ENCODE peak calls at places on chromosomes 12 and 14, in five cellular contexts. Q is GM23248, C is H1, X is thyroid gland, V is Karpas-422. K is an unnamed sample. For H3K27me3, the result is how much of the 10 kb centered on the place peaks cover.

GRCh38 chr14:64463198-64463597 is 2.1 kb upstream of the AKAP5 start:
- DNase-seq in Q (no peak), C (no peak), X (no peak), V (peak), K (no peak)

GRCh38 chr14:50741571-50741970 is 73.5 kb upstream of the SAV1 start:
- DNase-seq in Q (peak), C (no peak), X (no peak), V (no peak), K (no peak)

GRCh38 chr12:18284461-18284860 is 23.1 kb downstream of the PIK3C2G start:
- DNase-seq in Q (no peak), C (no peak), X (no peak), V (no peak), K (no peak)

GRCh38 chr12:27657296-27657695 is 39.0 kb upstream of the REP15 start:
- DNase-seq in Q (peak), C (no peak), X (no peak), V (no peak), K (no peak)

GRCh38 chr14:45284802-45285201 is 31.8 kb upstream of the MIS18BP1 start:
- DNase-seq in Q (no peak), C (no peak), X (no peak), V (peak), K (no peak)

GRCh38 chr14:23579739-23580138 is 1.1 kb upstream of the JPH4 start:
- DNase-seq in Q (no peak), C (no peak), X (no peak), V (no peak), K (no peak)

GRCh38 chr14:73153272-73153671 is 17.0 kb downstream of the PSEN1 start:
- DNase-seq in Q (peak), C (no peak), X (no peak), V (no peak), K (no peak)

GRCh38 chr12:81942588-81942987 is 183.4 kb upstream of the PPFIA2 start:
- DNase-seq in Q (no peak), C (no peak), X (no peak), V (no peak), K (no peak)

GRCh38 chr12:6821271-6821673 is 349 bp upstream of the GPR162 start:
- DNase-seq in Q (peak), C (peak), X (peak), V (no peak), K (peak)

GRCh38 chr14:62847168-62847567 is 198.1 kb downstream of the KCNH5 start:
- DNase-seq in Q (no peak), C (no peak), X (no peak), V (no peak), K (no peak)

GRCh38 chr14:91402278-91403068 is 15.1 kb downstream of the CCDC88C start:
- DNase-seq in Q (no peak), C (no peak), X (peak), V (no peak), K (peak)

GRCh38 chr14:104741108-104741802 is 11.7 kb upstream of the SIVA1 start:
- DNase-seq in Q (no peak), C (no peak), X (no peak), V (no peak), K (no peak)

GRCh38 chr14:104738375-104739019 is 14.4 kb upstream of the SIVA1 start:
- DNase-seq in Q (no peak), C (no peak), X (no peak), V (no peak), K (no peak)

GRCh38 chr14:104741803-104742251 is 11.1 kb upstream of the SIVA1 start:
- DNase-seq in Q (no peak), C (no peak), X (no peak), V (no peak), K (no peak)

GRCh38 chr14:104739546-104740516 is 13.1 kb upstream of the SIVA1 start:
- DNase-seq in Q (no peak), C (no peak), X (no peak), V (no peak), K (no peak)

DNA sequence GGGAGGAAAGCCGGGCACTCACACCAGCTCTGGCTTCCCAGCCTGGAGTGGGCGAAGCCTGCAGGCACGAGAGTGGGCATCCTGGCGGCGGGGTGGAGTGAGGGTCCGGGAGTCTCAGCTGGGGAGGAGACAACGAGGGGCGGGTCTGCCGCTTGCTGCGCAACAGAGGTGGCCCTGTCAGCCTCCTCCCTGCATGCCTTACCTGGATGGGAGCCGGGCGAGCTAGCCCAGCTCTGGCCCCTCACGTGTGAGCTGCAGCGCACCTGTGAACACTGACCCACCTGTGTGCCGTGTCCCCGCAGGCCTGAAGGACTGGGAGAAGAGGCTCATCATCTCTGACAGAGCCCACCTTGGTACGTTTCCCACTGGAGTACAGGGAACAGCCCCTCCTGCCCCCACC is 13.9 kb upstream of the SIVA1 start:
- DNase-seq in Q (no peak), C (no peak), X (no peak), V (no peak), K (no peak)
- H3K27ac ChIP-seq in Q (no peak), C (no peak), X (no peak), V (no peak), K (no peak)

GRCh38 chr12:57723630-57723962 is 14.9 kb downstream of the AGAP2 start:
- DNase-seq in Q (no peak), C (no peak), X (no peak), V (no peak), K (no peak)
- H3K27me3 ChIP-seq in Q (under half), C (under half), X (under half), V (under half), K (under half)

GRCh38 chr14:105316968-105317498 is 2.5 kb downstream of the PACS2 start:
- DNase-seq in Q (peak), C (no peak), X (no peak), V (no peak), K (no peak)
- H3K27ac ChIP-seq in Q (peak), C (no peak), X (no peak), V (no peak), K (no peak)

GRCh38 chr12:54051081-54051912 is 2.3 kb upstream of the HOXC4 start:
- DNase-seq in Q (peak), C (no peak), X (no peak), V (no peak), K (no peak)

GRCh38 chr12:54051916-54052744 is 1.5 kb upstream of the HOXC4 start:
- DNase-seq in Q (no peak), C (no peak), X (no peak), V (peak), K (no peak)

GRCh38 chr12:54048694-54049093 is 4.9 kb upstream of the HOXC4 start:
- DNase-seq in Q (no peak), C (no peak), X (no peak), V (no peak), K (no peak)

GRCh38 chr12:54049164-54049563 is 4.5 kb upstream of the HOXC4 start:
- DNase-seq in Q (no peak), C (no peak), X (no peak), V (no peak), K (no peak)

GRCh38 chr12:54050479-54050805 is 3.2 kb upstream of the HOXC4 start:
- DNase-seq in Q (no peak), C (no peak), X (no peak), V (no peak), K (no peak)
- H3K27me3 ChIP-seq in Q (under half), C (half or more), X (half or more), V (under half), K (under half)

GRCh38 chr12:2359725-2360629 is 307.2 kb downstream of the CACNA1C start:
- DNase-seq in Q (no peak), C (no peak), X (no peak), V (no peak), K (no peak)
- H3K27ac ChIP-seq in Q (no peak), C (no peak), X (no peak), V (no peak), K (no peak)

GRCh38 chr12:107320031-107320928 is 226.9 kb upstream of the CRY1 start:
- DNase-seq in Q (peak), C (peak), X (peak), V (no peak), K (peak)
- H3K27me3 ChIP-seq in Q (under half), C (under half), X (under half), V (under half), K (under half)

GRCh38 chr12:65276923-65277322 is 1.6 kb upstream of the MSRB3 start:
- DNase-seq in Q (no peak), C (no peak), X (no peak), V (no peak), K (no peak)

GRCh38 chr12:65280306-65280705 is 1.8 kb downstream of the MSRB3 start:
- DNase-seq in Q (peak), C (no peak), X (no peak), V (no peak), K (no peak)

GRCh38 chr12:65278576-65279386 is at the start of gene MSRB3:
- DNase-seq in Q (peak), C (peak), X (peak), V (no peak), K (peak)

GRCh38 chr12:65277994-65278575 is 398 bp upstream of the MSRB3 start:
- DNase-seq in Q (no peak), C (no peak), X (peak), V (no peak), K (peak)

GRCh38 chr12:65279387-65280112 is 1.1 kb downstream of the MSRB3 start:
- DNase-seq in Q (no peak), C (no peak), X (no peak), V (no peak), K (no peak)
- H3K27ac ChIP-seq in Q (peak), C (no peak), X (peak), V (no peak), K (peak)

DNA sequence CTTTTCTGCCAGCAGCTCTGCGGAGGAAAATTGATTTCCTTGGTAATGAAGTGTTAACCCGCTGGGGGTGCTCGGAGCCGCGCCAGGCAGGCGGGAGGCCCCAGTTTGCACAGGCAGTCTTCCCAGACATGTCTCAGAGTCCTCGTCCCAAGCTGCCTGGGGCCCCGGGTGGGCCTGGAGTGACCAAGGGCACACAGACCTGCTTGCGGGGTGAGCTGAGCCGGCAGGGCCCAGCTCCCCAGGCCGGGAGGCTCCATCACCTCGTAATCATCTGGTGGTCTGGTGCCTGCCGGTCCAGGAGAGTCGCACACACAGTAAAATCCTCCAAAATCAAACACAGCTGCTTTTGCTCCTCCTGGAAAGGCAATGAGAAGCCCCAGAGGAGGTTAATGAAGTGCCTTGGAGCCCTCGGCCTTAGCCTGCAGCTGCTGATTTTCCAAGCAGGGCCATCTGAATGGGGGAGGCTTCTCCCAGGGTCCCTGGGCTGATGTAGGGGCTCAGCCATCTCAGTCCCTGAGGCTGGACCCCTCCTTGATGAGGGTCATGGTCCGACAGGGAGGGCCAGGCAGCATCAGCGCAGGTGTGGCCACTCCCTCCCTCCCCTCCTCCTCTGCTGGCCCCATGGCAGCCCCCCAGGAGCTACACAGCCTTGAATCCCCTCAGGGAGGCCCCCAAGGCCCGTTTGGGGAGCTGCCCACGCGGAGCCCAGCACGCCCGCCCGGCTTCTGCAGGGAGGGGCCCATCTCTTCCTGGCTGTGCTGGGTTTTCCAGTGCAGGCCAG is 39.4 kb upstream of the FBRSL1 start:
- DNase-seq in Q (no peak), C (no peak), X (no peak), V (no peak), K (no peak)
- H3K27me3 ChIP-seq in Q (under half), C (under half), X (under half), V (under half), K (under half)

GRCh38 chr12:53005215-53005985 is 856 bp upstream of the EIF4B start:
- DNase-seq in Q (peak), C (peak), X (peak), V (peak), K (peak)
- H3K27ac ChIP-seq in Q (peak), C (peak), X (no peak), V (peak), K (peak)